ENCODE peak calls at places on chromosomes 1 and 21, in eight cellular contexts. W is gastrocnemius medialis; N is upper lobe of left lung; E is pancreas; F is CD4-positive, CD25-positive, alpha-beta regulatory T cell; V is naive thymus-derived CD4-positive, alpha-beta T cell; X is left lung; L is PC-3. O is an unnamed sample.
A peak's percentile ranks its signal among the peaks of the same experiment; 100 is the strongest.

GRCh38 chr21:38691626-38692025 is 114.1 kb upstream of the ETS2 start:
- ATAC-seq in W (no peak), N (no peak), E (no peak), F (no peak), V (no peak), X (no peak), L (no peak), O (no peak)

GRCh38 chr1:167003711-167004110 is 14.6 kb downstream of the MAEL start:
- ATAC-seq in W (no peak), N (no peak), E (no peak), F (no peak), V (no peak), X (no peak), L (no peak), O (no peak)

GRCh38 chr21:38894899-38895298 is 89.2 kb downstream of the ETS2 start:
- ATAC-seq in W (no peak), N (no peak), E (no peak), F (no peak), V (no peak), X (no peak), L (no peak), O (no peak)

GRCh38 chr1:150842964-150843363 is 33.4 kb downstream of the ARNT start:
- ATAC-seq in W (no peak), N (no peak), E (no peak), F (no peak), V (no peak), X (no peak), L (no peak), O (no peak)

GRCh38 chr1:160681067-160681890 is 30.3 kb downstream of the CD48 start:
- ATAC-seq in W (no peak), N (peak; percentile 84), E (peak; percentile 73), F (peak; percentile 84), V (peak; percentile 98), X (peak; percentile 95), L (peak; percentile 57), O (no peak)

GRCh38 chr1:22778842-22779520 is 68.3 kb downstream of the EPHB2 start:
- ATAC-seq in W (peak; percentile 39), N (peak; percentile 57), E (peak; percentile 57), F (no peak), V (no peak), X (peak; percentile 16), L (no peak), O (peak; percentile 21)

GRCh38 chr1:83796409-83796808 is 202.5 kb downstream of the TTLL7 start:
- ATAC-seq in W (no peak), N (no peak), E (no peak), F (no peak), V (no peak), X (no peak), L (no peak), O (no peak)

GRCh38 chr21:35294231-35294898 is 245.3 kb upstream of the RUNX1 start:
- ATAC-seq in W (no peak), N (no peak), E (peak; percentile 93), F (no peak), V (no peak), X (no peak), L (peak; percentile 50), O (no peak)

GRCh38 chr1:54781023-54781723 is 16.9 kb upstream of the PARS2 start:
- ATAC-seq in W (no peak), N (peak; percentile 25), E (no peak), F (no peak), V (no peak), X (peak; percentile 49), L (no peak), O (no peak)

GRCh38 chr1:15290382-15290781 is 43.4 kb downstream of the FHAD1 start:
- ATAC-seq in W (no peak), N (no peak), E (no peak), F (no peak), V (no peak), X (no peak), L (no peak), O (no peak)

GRCh38 chr1:45348966-45349677 is 8.9 kb upstream of the MUTYH start:
- ATAC-seq in W (peak; percentile 84), N (peak; percentile 12), E (peak; percentile 78), F (no peak), V (no peak), X (peak; percentile 85), L (no peak), O (peak; percentile 59)

GRCh38 chr1:244821134-244821533 is 14.3 kb upstream of the COX20 start:
- ATAC-seq in W (no peak), N (no peak), E (no peak), F (no peak), V (no peak), X (no peak), L (peak; percentile 84), O (no peak)

GRCh38 chr1:6002714-6003501 is 10.7 kb upstream of the NPHP4 start:
- ATAC-seq in W (peak; percentile 60), N (no peak), E (no peak), F (no peak), V (no peak), X (no peak), L (no peak), O (no peak)

GRCh38 chr1:21139601-21140000 is 37.1 kb downstream of the EIF4G3 start:
- ATAC-seq in W (peak; percentile 61), N (no peak), E (no peak), F (no peak), V (no peak), X (no peak), L (no peak), O (no peak)

GRCh38 chr1:112325504-112325903 is 70.5 kb upstream of the CTTNBP2NL start:
- ATAC-seq in W (peak; percentile 30), N (no peak), E (no peak), F (no peak), V (no peak), X (no peak), L (no peak), O (peak; percentile 69)

GRCh38 chr1:8238141-8239038 is 79.5 kb upstream of the SLC45A1 start:
- ATAC-seq in W (no peak), N (peak; percentile 77), E (peak; percentile 34), F (no peak), V (no peak), X (peak; percentile 52), L (peak; percentile 74), O (peak; percentile 48)

GRCh38 chr1:997728-998050 is 2.2 kb downstream of the HES4 start:
- ATAC-seq in W (no peak), N (no peak), E (no peak), F (no peak), V (no peak), X (no peak), L (no peak), O (no peak)
- H3K27me3 ChIP-seq in W (peaks cover 11% of the 10 kb centered on the region), N (peaks cover 8% of the 10 kb centered on the region), E (no peaks in the 10 kb centered on the region), F (no peaks in the 10 kb centered on the region), V (peaks cover 3% of the 10 kb centered on the region), X (peaks cover 94% of the 10 kb centered on the region), L (no peaks in the 10 kb centered on the region), O (peaks cover 41% of the 10 kb centered on the region)

GRCh38 chr1:213988639-213989070 is 882 bp downstream of the PROX1 start:
- ATAC-seq in W (peak; percentile 29), N (peak; percentile 49), E (peak; percentile 25), F (no peak), V (no peak), X (peak; percentile 42), L (peak; percentile 25), O (no peak)

GRCh38 chr1:213989071-213989739 is 1.4 kb downstream of the PROX1 start:
- ATAC-seq in W (peak; percentile 15), N (peak; percentile 18), E (peak; percentile 7), F (no peak), V (no peak), X (peak; percentile 3), L (no peak), O (no peak)

GRCh38 chr1:213987422-213987875 is 324 bp upstream of the PROX1 start:
- ATAC-seq in W (peak; percentile 42), N (peak; percentile 55), E (peak; percentile 35), F (no peak), V (no peak), X (peak; percentile 49), L (peak; percentile 32), O (peak; percentile 50)

GRCh38 chr1:213986925-213987250 is 885 bp upstream of the PROX1 start:
- ATAC-seq in W (no peak), N (no peak), E (no peak), F (no peak), V (no peak), X (no peak), L (no peak), O (no peak)

GRCh38 chr1:213987876-213988638 is at the start of gene PROX1:
- ATAC-seq in W (peak; percentile 88), N (peak; percentile 93), E (peak; percentile 77), F (peak; percentile 63), V (peak; percentile 81), X (peak; percentile 87), L (peak; percentile 89), O (peak; percentile 89)
- H3K27me3 ChIP-seq in W (peaks cover 26% of the 10 kb centered on the region), N (peaks cover 5% of the 10 kb centered on the region), E (no peaks in the 10 kb centered on the region), F (peaks cover 66% of the 10 kb centered on the region), V (no peaks in the 10 kb centered on the region), X (peaks cover 98% of the 10 kb centered on the region), L (peaks cover 96% of the 10 kb centered on the region), O (peaks cover 85% of the 10 kb centered on the region)

GRCh38 chr1:9774744-9775679 is 48.8 kb downstream of the CLSTN1 start:
- ATAC-seq in W (no peak), N (no peak), E (no peak), F (no peak), V (no peak), X (no peak), L (no peak), O (no peak)

GRCh38 chr1:9780554-9781110 is 43.1 kb downstream of the CLSTN1 start:
- ATAC-seq in W (no peak), N (no peak), E (no peak), F (no peak), V (no peak), X (no peak), L (no peak), O (no peak)

GRCh38 chr1:9778905-9779304 is 44.9 kb downstream of the CLSTN1 start:
- ATAC-seq in W (no peak), N (no peak), E (no peak), F (no peak), V (no peak), X (no peak), L (no peak), O (no peak)

GRCh38 chr1:9782116-9782751 is 41.5 kb downstream of the CLSTN1 start:
- ATAC-seq in W (no peak), N (no peak), E (no peak), F (no peak), V (no peak), X (no peak), L (peak; percentile 65), O (no peak)

GRCh38 chr1:9776685-9777084 is 47.1 kb downstream of the CLSTN1 start:
- ATAC-seq in W (no peak), N (no peak), E (no peak), F (no peak), V (no peak), X (no peak), L (no peak), O (no peak)
- H3K27me3 ChIP-seq in W (no peaks in the 10 kb centered on the region), N (no peaks in the 10 kb centered on the region), E (no peaks in the 10 kb centered on the region), F (no peaks in the 10 kb centered on the region), V (no peaks in the 10 kb centered on the region), X (no peaks in the 10 kb centered on the region), L (no peaks in the 10 kb centered on the region), O (no peaks in the 10 kb centered on the region)

DNA sequence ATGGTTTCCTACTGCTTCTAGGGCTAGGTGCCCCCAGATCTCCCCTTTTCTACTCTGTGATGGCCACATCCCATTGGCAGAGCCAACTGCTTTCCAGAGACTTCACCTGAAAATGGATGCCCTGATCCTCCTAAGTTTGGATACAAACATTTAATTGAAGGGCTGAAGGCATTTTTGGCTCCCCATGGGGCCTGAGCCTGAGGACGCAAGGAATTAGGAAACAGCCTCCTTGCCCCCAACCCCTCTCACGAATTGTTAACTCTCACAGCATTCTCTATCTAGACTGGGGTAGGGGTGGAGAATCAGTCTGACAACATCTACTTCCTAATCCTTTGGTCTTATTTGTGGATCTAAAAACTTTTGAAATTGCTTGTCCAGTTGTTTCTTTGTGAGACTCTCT is 108.5 kb upstream of the KCNK2 start:
- ATAC-seq in W (no peak), N (no peak), E (no peak), F (no peak), V (no peak), X (no peak), L (no peak), O (no peak)
- H3K27me3 ChIP-seq in W (no peaks in the 10 kb centered on the region), N (no peaks in the 10 kb centered on the region), E (no peaks in the 10 kb centered on the region), F (no peaks in the 10 kb centered on the region), V (no peaks in the 10 kb centered on the region), X (no peaks in the 10 kb centered on the region), L (no peaks in the 10 kb centered on the region), O (peaks cover 10% of the 10 kb centered on the region)